ENCODE peak calls at places on chromosomes 13 and 19, in six cellular contexts. One of them, this sample, is unnamed.

GRCh38 chr19:27890206-27890605 is 1322.7 kb downstream of the UQCRFS1 start:
- DNase-seq in KBM-7: no peak
- DNase-seq in HCEC 1CT: no peak
- DNase-seq in activated CD4-positive, alpha-beta T cell treated with anti-CD3 and anti-CD28 coated beads for 1 hour: no peak
- DNase-seq in astrocyte: no peak
- DNase-seq in GM04503: no peak
- DNase-seq in this sample: no peak

GRCh38 chr19:30020189-30020588 is 78.2 kb downstream of the URI1 start:
- DNase-seq in astrocyte: no peak
- DNase-seq in KBM-7: no peak
- DNase-seq in HCEC 1CT: no peak
- DNase-seq in GM04503: no peak
- DNase-seq in activated CD4-positive, alpha-beta T cell treated with anti-CD3 and anti-CD28 coated beads for 1 hour: no peak
- DNase-seq in this sample: no peak

GRCh38 chr13:43432948-43433347 is 353.8 kb downstream of the ENOX1 start:
- DNase-seq in GM04503: no peak
- DNase-seq in astrocyte: no peak
- DNase-seq in KBM-7: no peak
- DNase-seq in HCEC 1CT: no peak
- DNase-seq in activated CD4-positive, alpha-beta T cell treated with anti-CD3 and anti-CD28 coated beads for 1 hour: no peak
- DNase-seq in this sample: no peak

GRCh38 chr19:12668937-12669271 is 2.3 kb downstream of the WDR83 start:
- DNase-seq in KBM-7: no peak
- DNase-seq in astrocyte: peak; percentile 54
- DNase-seq in HCEC 1CT: peak; percentile 42
- DNase-seq in activated CD4-positive, alpha-beta T cell treated with anti-CD3 and anti-CD28 coated beads for 1 hour: peak; percentile 46
- DNase-seq in GM04503: no peak
- DNase-seq in this sample: peak; percentile 56

GRCh38 chr19:1619703-1620102 is 14.4 kb upstream of the UQCR11 start:
- DNase-seq in activated CD4-positive, alpha-beta T cell treated with anti-CD3 and anti-CD28 coated beads for 1 hour: no peak
- DNase-seq in HCEC 1CT: no peak
- DNase-seq in KBM-7: no peak
- DNase-seq in GM04503: no peak
- DNase-seq in astrocyte: no peak
- DNase-seq in this sample: no peak

GRCh38 chr19:55027472-55028337 is 10.4 kb downstream of the GP6 start:
- DNase-seq in GM04503: no peak
- DNase-seq in activated CD4-positive, alpha-beta T cell treated with anti-CD3 and anti-CD28 coated beads for 1 hour: no peak
- DNase-seq in KBM-7: peak; percentile 34
- DNase-seq in astrocyte: no peak
- DNase-seq in HCEC 1CT: no peak
- DNase-seq in this sample: no peak

GRCh38 chr13:37109080-37109678 is 3.7 kb upstream of the CSNK1A1L start:
- DNase-seq in KBM-7: peak; percentile 51
- DNase-seq in astrocyte: peak; percentile 21
- DNase-seq in activated CD4-positive, alpha-beta T cell treated with anti-CD3 and anti-CD28 coated beads for 1 hour: no peak
- DNase-seq in GM04503: peak; percentile 13
- DNase-seq in HCEC 1CT: peak; percentile 39
- DNase-seq in this sample: no peak

GRCh38 chr13:62704795-62705329 is 1289.2 kb upstream of the PCDH20 start:
- DNase-seq in GM04503: no peak
- DNase-seq in activated CD4-positive, alpha-beta T cell treated with anti-CD3 and anti-CD28 coated beads for 1 hour: no peak
- DNase-seq in KBM-7: no peak
- DNase-seq in astrocyte: no peak
- DNase-seq in HCEC 1CT: no peak
- DNase-seq in this sample: no peak

GRCh38 chr13:38216181-38216580 is 133.5 kb upstream of the UFM1 start:
- DNase-seq in GM04503: no peak
- DNase-seq in activated CD4-positive, alpha-beta T cell treated with anti-CD3 and anti-CD28 coated beads for 1 hour: no peak
- DNase-seq in KBM-7: no peak
- DNase-seq in astrocyte: no peak
- DNase-seq in HCEC 1CT: no peak
- DNase-seq in this sample: no peak

GRCh38 chr13:59722580-59722900 is 441.2 kb downstream of the DIAPH3 start:
- DNase-seq in astrocyte: no peak
- DNase-seq in activated CD4-positive, alpha-beta T cell treated with anti-CD3 and anti-CD28 coated beads for 1 hour: no peak
- DNase-seq in HCEC 1CT: no peak
- DNase-seq in KBM-7: peak; percentile 56
- DNase-seq in GM04503: no peak
- DNase-seq in this sample: no peak

GRCh38 chr19:41324921-41325639 is 15.1 kb downstream of the CCDC97 start:
- DNase-seq in KBM-7: no peak
- DNase-seq in astrocyte: peak; percentile 77
- DNase-seq in GM04503: no peak
- DNase-seq in HCEC 1CT: peak; percentile 82
- DNase-seq in activated CD4-positive, alpha-beta T cell treated with anti-CD3 and anti-CD28 coated beads for 1 hour: no peak
- DNase-seq in this sample: peak; percentile 65

GRCh38 chr13:72648513-72649065 is 78.8 kb downstream of the MZT1 start:
- DNase-seq in KBM-7: no peak
- DNase-seq in astrocyte: no peak
- DNase-seq in HCEC 1CT: peak; percentile 3
- DNase-seq in activated CD4-positive, alpha-beta T cell treated with anti-CD3 and anti-CD28 coated beads for 1 hour: no peak
- DNase-seq in GM04503: no peak
- DNase-seq in this sample: no peak

GRCh38 chr19:31263317-31263716 is 85.9 kb downstream of the TSHZ3 start:
- DNase-seq in astrocyte: no peak
- DNase-seq in GM04503: no peak
- DNase-seq in activated CD4-positive, alpha-beta T cell treated with anti-CD3 and anti-CD28 coated beads for 1 hour: no peak
- DNase-seq in HCEC 1CT: no peak
- DNase-seq in KBM-7: no peak
- DNase-seq in this sample: no peak

GRCh38 chr13:20126460-20127262 is 34.2 kb downstream of the GJA3 start:
- DNase-seq in KBM-7: peak; percentile 32
- DNase-seq in HCEC 1CT: no peak
- DNase-seq in activated CD4-positive, alpha-beta T cell treated with anti-CD3 and anti-CD28 coated beads for 1 hour: no peak
- DNase-seq in GM04503: no peak
- DNase-seq in astrocyte: no peak
- DNase-seq in this sample: no peak

GRCh38 chr13:99059498-99060070 is 81.7 kb upstream of the DOCK9 start:
- DNase-seq in astrocyte: no peak
- DNase-seq in activated CD4-positive, alpha-beta T cell treated with anti-CD3 and anti-CD28 coated beads for 1 hour: no peak
- DNase-seq in KBM-7: no peak
- DNase-seq in GM04503: no peak
- DNase-seq in HCEC 1CT: no peak
- DNase-seq in this sample: no peak

GRCh38 chr19:45931055-45931454 is 16.5 kb upstream of the NANOS2 start:
- DNase-seq in KBM-7: no peak
- DNase-seq in activated CD4-positive, alpha-beta T cell treated with anti-CD3 and anti-CD28 coated beads for 1 hour: no peak
- DNase-seq in astrocyte: no peak
- DNase-seq in GM04503: no peak
- DNase-seq in HCEC 1CT: no peak
- DNase-seq in this sample: no peak

GRCh38 chr13:94054159-94054558 is 425.3 kb downstream of the DCT start:
- DNase-seq in HCEC 1CT: no peak
- DNase-seq in astrocyte: no peak
- DNase-seq in KBM-7: no peak
- DNase-seq in GM04503: no peak
- DNase-seq in activated CD4-positive, alpha-beta T cell treated with anti-CD3 and anti-CD28 coated beads for 1 hour: no peak
- DNase-seq in this sample: no peak

GRCh38 chr13:26308250-26308649 is 54.3 kb downstream of the CDK8 start:
- DNase-seq in activated CD4-positive, alpha-beta T cell treated with anti-CD3 and anti-CD28 coated beads for 1 hour: no peak
- DNase-seq in KBM-7: no peak
- DNase-seq in HCEC 1CT: no peak
- DNase-seq in GM04503: no peak
- DNase-seq in astrocyte: no peak
- DNase-seq in this sample: no peak